ENCODE peak calls at places on chromosomes 11 and 22, in five cellular contexts. F, T, Z, S and C are unnamed samples.

GRCh38 chr11:57476223-57476882 is 16.0 kb downstream of the RTN4RL2 start:
- DNase-seq in F (no peak), T (no peak), Z (no peak), S (no peak), C (no peak)

GRCh38 chr11:57349491-57350274 is 11.5 kb downstream of the P2RX3 start:
- DNase-seq in F (peak), T (peak), Z (peak), S (no peak), C (peak)

GRCh38 chr11:2612884-2613571 is 86.8 kb downstream of the KCNQ1OT1 start:
- DNase-seq in F (peak), T (no peak), Z (peak), S (no peak), C (no peak)

GRCh38 chr11:116533186-116533825 is 239.5 kb downstream of the BUD13 start:
- DNase-seq in F (no peak), T (peak), Z (no peak), S (no peak), C (peak)

GRCh38 chr11:119755351-119756071 is 26.5 kb upstream of the NECTIN1 start:
- DNase-seq in F (no peak), T (no peak), Z (no peak), S (no peak), C (peak)

GRCh38 chr11:24502425-24502824 is 5.6 kb downstream of the LUZP2 start:
- DNase-seq in F (no peak), T (no peak), Z (no peak), S (no peak), C (no peak)

GRCh38 chr11:66835762-66836405 is 7.4 kb upstream of the RCE1 start:
- DNase-seq in F (peak), T (no peak), Z (peak), S (no peak), C (no peak)

GRCh38 chr22:37545703-37546435 is 14.4 kb upstream of the CDC42EP1 start:
- DNase-seq in F (peak), T (peak), Z (peak), S (peak), C (peak)

GRCh38 chr11:1230456-1231395 is 7.9 kb downstream of the MUC5B start:
- DNase-seq in F (no peak), T (no peak), Z (no peak), S (no peak), C (no peak)

GRCh38 chr22:32760396-32760795 is 41.1 kb upstream of the TIMP3 start:
- DNase-seq in F (no peak), T (no peak), Z (no peak), S (no peak), C (no peak)

GRCh38 chr22:32754413-32755041 is 47.0 kb upstream of the TIMP3 start:
- DNase-seq in F (peak), T (no peak), Z (peak), S (no peak), C (no peak)

GRCh38 chr22:32761251-32761903 is 40.1 kb upstream of the TIMP3 start:
- DNase-seq in F (peak), T (no peak), Z (peak), S (no peak), C (no peak)

GRCh38 chr22:32760815-32761214 is 40.7 kb upstream of the TIMP3 start:
- DNase-seq in F (peak), T (no peak), Z (no peak), S (no peak), C (no peak)

GRCh38 chr22:32758866-32759385 is 42.6 kb upstream of the TIMP3 start:
- DNase-seq in F (no peak), T (no peak), Z (no peak), S (no peak), C (no peak)
- H2BK15ac ChIP-seq in F (no peak), T (no peak), Z (peak), S (no peak), C (no peak)

GRCh38 chr11:109364851-109365250 is 57.1 kb upstream of the C11orf87 start:
- DNase-seq in F (no peak), T (no peak), Z (no peak), S (no peak), C (no peak)
- H3K4me3 ChIP-seq in F (no peak), T (no peak), Z (no peak), S (no peak), C (no peak)

DNA sequence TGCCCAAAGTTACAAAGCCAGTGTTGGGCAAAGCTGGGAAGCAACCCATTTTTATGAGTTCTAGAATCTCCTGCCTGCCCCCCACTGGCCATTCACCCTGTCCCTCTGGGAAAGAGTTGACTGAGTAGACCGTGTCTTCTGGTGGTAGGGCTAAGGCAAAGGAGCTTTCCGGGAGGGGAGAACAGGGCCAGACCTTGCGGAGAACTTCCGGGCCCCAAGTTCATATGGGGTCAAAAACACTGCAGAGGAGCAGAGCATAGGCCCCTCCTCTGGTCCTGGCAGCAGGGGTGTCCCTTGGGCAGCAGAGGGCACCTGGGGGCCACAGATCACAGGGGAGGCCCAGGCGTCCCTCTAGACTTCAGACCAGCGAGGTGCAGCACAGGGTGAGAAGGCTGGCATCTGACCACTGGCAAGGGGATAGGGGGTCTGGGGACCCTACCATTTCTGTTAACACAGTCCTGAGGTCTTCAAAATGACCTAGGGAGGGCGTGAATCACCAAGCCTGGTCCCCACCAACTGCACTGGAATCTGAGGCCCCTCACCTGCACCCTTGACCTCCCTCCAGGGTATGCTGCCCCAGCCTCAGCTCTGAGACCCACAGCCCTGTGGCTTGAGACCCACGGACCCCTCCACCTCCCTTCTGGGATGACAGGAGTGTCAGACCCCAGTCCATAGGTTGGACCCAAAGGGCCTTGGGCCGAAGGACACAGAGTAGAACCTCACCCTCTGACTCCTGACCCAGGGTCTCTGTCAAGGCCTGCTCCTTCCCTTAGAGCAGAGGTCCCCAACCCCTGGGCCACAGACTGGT is 1.3 kb upstream of the ARAP1 start:
- DNase-seq in F (no peak), T (no peak), Z (no peak), S (no peak), C (no peak)
- H2BK15ac ChIP-seq in F (peak), T (no peak), Z (peak), S (peak), C (no peak)

DNA sequence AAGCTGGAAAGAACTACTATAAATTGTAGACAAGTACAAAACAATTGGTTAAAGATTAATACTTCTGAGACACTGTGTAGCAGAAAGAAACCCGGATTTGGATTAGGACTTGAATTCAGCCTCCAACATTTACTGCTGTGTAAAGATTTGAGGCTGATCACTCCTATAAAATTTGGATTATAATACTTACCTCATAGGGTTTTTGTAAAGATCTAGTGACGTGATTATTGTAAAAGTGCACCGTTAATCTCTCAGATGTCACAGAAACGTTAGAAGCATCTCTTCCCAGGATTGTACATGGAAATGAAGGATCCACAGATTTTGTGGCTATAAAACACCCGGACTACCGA is 323 bp upstream of the HIKESHI start:
- DNase-seq in F (no peak), T (no peak), Z (no peak), S (no peak), C (no peak)
- H3K4me3 ChIP-seq in F (no peak), T (peak), Z (peak), S (peak), C (no peak)

GRCh38 chr22:17214416-17215043 is 4.7 kb downstream of the ADA2 start:
- DNase-seq in F (no peak), T (no peak), Z (no peak), S (no peak), C (no peak)
- H2BK15ac ChIP-seq in F (no peak), T (peak), Z (no peak), S (no peak), C (no peak)

GRCh38 chr11:44346983-44347382 is 37.0 kb upstream of the ALX4 start:
- DNase-seq in F (no peak), T (no peak), Z (no peak), S (no peak), C (no peak)

GRCh38 chr11:44340656-44341055 is 30.7 kb upstream of the ALX4 start:
- DNase-seq in F (no peak), T (no peak), Z (no peak), S (no peak), C (no peak)

GRCh38 chr11:44342616-44343015 is 32.7 kb upstream of the ALX4 start:
- DNase-seq in F (no peak), T (no peak), Z (no peak), S (no peak), C (no peak)

GRCh38 chr11:44345781-44346180 is 35.8 kb upstream of the ALX4 start:
- DNase-seq in F (no peak), T (no peak), Z (no peak), S (no peak), C (no peak)

GRCh38 chr11:44343778-44344424 is 34.0 kb upstream of the ALX4 start:
- DNase-seq in F (no peak), T (no peak), Z (no peak), S (no peak), C (no peak)
- H3K4me3 ChIP-seq in F (no peak), T (no peak), Z (no peak), S (no peak), C (no peak)

DNA sequence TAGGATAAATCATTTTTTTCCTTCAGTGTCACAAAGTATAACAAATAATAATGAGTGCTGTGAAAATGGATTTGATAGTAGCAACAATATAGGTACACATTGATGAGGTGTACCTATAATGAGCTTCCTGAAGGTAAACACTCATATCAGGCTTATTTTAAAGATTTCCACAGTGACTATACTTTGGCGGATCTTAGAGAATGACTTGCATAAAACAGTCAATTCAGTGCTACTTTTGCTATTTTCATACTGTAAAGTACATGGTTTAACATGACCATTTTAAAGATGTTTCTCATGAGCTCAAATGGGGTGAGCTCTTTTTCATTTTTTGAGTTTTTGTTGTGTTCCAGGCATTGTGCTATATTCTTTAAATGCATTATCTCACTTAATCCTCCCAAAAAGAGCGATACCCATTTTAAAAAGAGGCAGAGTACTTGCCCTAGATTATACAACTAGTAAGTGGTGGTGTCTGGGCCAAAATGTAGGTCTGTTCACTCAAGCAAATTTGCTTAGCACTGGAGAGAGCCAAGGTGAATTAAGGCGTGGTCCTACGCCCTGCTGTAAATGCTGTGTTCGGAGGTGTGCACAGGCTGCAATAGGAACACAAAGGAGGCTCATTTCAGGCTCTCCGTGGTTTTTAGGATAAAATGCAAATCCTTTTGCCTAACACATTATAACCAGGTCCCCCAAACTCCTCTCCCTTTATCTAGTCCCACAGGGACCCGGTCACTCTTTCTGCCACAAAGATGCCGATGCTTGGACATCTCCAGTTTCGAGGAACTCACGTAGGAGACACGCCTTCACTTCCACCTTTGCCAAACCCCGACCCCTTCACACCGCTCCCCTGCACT is 617 bp upstream of the ALKBH3 start:
- DNase-seq in F (no peak), T (no peak), Z (no peak), S (no peak), C (no peak)
- H2BK15ac ChIP-seq in F (no peak), T (no peak), Z (peak), S (peak), C (no peak)